ENCODE peak calls at places on chromosomes 3 and 15, in eight cellular contexts. G is stomach, E is lower lobe of right lung, B is neural progenitor cell, A is transverse colon, H is adrenal gland, J is cardiac muscle cell, X is AG09309. S is an unnamed sample.

GRCh38 chr3:128040660-128041059 is 11.6 kb upstream of the SEC61A1 start:
- DNase-seq in G (no peak), E (no peak), B (no peak), A (no peak), H (no peak), J (no peak), X (no peak), S (no peak)

GRCh38 chr3:185784317-185784716 is 40.5 kb downstream of the IGF2BP2 start:
- DNase-seq in G (no peak), E (no peak), B (no peak), A (no peak), H (no peak), J (no peak), X (no peak), S (no peak)

GRCh38 chr3:9957214-9957613 is 5.0 kb upstream of the PRRT3 start:
- DNase-seq in G (no peak), E (no peak), B (no peak), A (no peak), H (no peak), J (no peak), X (no peak), S (no peak)

GRCh38 chr15:92527197-92527596 is 128.4 kb downstream of the FAM174B start:
- DNase-seq in G (peak; percentile 77), E (no peak), B (no peak), A (peak; percentile 9), H (no peak), J (peak; percentile 22), X (no peak), S (no peak)

GRCh38 chr3:159838936-159839335 is 149.7 kb upstream of the IL12A start:
- DNase-seq in G (no peak), E (no peak), B (no peak), A (no peak), H (no peak), J (no peak), X (no peak), S (no peak)

GRCh38 chr3:147311716-147312115 is 94.6 kb downstream of the ZIC4 start:
- DNase-seq in G (no peak), E (no peak), B (no peak), A (no peak), H (no peak), J (no peak), X (no peak), S (no peak)

GRCh38 chr3:123388050-123388449 is 60.8 kb downstream of the ADCY5 start:
- DNase-seq in G (no peak), E (no peak), B (no peak), A (no peak), H (no peak), J (no peak), X (no peak), S (no peak)

GRCh38 chr15:43792761-43793493 is 807 bp downstream of the SERF2 start:
- DNase-seq in G (no peak), E (peak; percentile 67), B (peak; percentile 33), A (peak; percentile 62), H (peak; percentile 50), J (peak; percentile 47), X (no peak), S (no peak)

DNA sequence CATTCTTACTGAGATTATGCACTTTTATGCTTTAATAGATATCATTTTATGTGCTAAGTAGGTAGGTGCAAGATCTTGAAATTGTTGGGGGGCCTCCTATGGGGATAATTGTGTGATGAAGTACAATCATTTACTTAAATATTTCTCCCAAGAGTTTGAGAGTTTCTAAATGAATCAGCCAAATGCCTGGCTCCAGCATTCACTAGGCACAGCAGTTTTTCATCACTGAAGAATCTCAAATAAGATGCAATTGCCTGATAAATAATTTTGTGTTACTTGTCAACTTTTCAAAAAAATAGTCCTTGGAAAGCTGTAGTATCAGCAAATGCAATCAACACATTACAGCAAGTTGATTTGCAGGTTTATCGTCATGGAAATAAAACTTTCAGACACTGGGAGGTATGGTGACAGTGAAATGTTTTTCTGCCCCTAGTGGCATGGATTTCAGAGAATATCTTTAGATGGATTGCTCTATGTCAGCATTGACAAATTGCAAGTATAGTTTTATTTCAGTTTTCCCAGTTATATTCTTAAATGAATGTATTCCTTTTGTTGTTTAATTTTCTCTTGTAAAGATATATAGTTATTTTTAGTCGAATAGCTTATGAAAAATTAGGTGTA is 167.1 kb downstream of the NEK11 start:
- DNase-seq in G (no peak), E (no peak), B (no peak), A (no peak), H (no peak), J (no peak), X (no peak), S (no peak)
- TF ChIP-seq CTCF in G (no peak), E (no peak), B (peak; percentile 22), A (no peak), H (peak; percentile 32), J (no peak), X (no peak), S (no peak)

GRCh38 chr3:20039765-20040475 is at the start of gene KAT2B:
- DNase-seq in G (peak; percentile 73), E (peak; percentile 88), B (peak; percentile 92), A (peak; percentile 85), H (peak; percentile 86), J (peak; percentile 70), X (no peak), S (peak; percentile 80)

GRCh38 chr3:20039082-20039764 is 1.0 kb upstream of the KAT2B start:
- DNase-seq in G (no peak), E (no peak), B (peak; percentile 35), A (no peak), H (no peak), J (no peak), X (no peak), S (no peak)

GRCh38 chr3:20042331-20042730 is 2.1 kb downstream of the KAT2B start:
- DNase-seq in G (no peak), E (no peak), B (no peak), A (no peak), H (no peak), J (no peak), X (no peak), S (no peak)

GRCh38 chr3:20041197-20041780 is 1.0 kb downstream of the KAT2B start:
- DNase-seq in G (peak; percentile 87), E (peak; percentile 92), B (peak; percentile 77), A (peak; percentile 91), H (peak; percentile 85), J (peak; percentile 72), X (no peak), S (peak; percentile 42)

GRCh38 chr3:20040476-20041196 is 390 bp downstream of the KAT2B start:
- DNase-seq in G (peak; percentile 75), E (peak; percentile 87), B (peak; percentile 94), A (peak; percentile 85), H (peak; percentile 83), J (peak; percentile 79), X (no peak), S (peak; percentile 61)
- TF ChIP-seq CTCF in G (no peak), E (no peak), B (no peak), A (no peak), H (no peak), J (peak; percentile 24), X (no peak), S (no peak)

GRCh38 chr3:120177151-120177550 is 82.9 kb upstream of the GSK3B start:
- DNase-seq in G (no peak), E (peak; percentile 60), B (no peak), A (no peak), H (peak; percentile 52), J (peak; percentile 93), X (no peak), S (peak; percentile 43)
- TF ChIP-seq CTCF in G (no peak), E (no peak), B (no peak), A (no peak), H (no peak), J (peak; percentile 16), X (peak; percentile 18), S (no peak)

DNA sequence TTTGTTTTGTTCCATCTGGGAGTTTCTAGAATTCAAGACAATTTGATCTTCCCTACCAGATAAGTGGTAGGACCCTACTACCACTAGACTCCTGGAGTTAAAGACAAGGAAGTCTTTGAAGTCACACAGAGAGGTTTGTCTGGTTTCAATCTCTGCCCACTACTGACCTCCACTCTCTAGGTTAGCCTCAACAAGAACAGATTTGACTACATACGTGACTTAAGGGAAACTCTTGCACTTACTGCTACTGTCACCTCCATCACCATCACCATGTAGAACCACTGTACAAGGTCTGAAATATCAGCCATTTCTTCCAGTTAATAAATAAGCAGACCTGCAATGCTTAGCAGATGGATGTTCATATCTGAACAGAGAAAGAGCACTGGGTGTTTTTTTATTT is 148.3 kb upstream of the ARHGEF26 start:
- DNase-seq in G (no peak), E (no peak), B (no peak), A (no peak), H (no peak), J (no peak), X (no peak), S (no peak)
- TF ChIP-seq CTCF in G (no peak), E (no peak), B (no peak), A (no peak), H (no peak), J (no peak), X (no peak), S (no peak)

DNA sequence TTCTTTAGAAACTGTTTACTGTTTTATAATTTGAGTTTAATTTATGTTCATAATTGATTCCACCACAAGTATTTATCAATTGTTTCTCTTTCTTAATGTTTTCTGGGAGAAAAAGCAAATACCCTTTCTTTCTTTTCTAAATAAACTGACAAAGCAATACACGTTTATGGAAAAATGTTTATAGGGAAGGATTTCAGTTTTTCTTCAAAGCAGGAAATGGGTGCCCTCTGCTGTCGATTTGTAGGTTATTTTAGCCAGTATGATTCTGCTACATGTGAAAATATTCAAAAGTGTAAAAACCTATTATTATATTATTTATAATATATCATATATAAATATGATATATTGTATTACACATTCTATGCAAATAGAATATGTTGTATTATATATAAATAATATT is 921.0 kb upstream of the ROBO1 start:
- DNase-seq in G (no peak), E (no peak), B (peak; percentile 14), A (no peak), H (no peak), J (peak; percentile 49), X (no peak), S (no peak)
- TF ChIP-seq CTCF in G (no peak), E (no peak), B (peak; percentile 59), A (peak; percentile 28), H (peak; percentile 14), J (peak; percentile 33), X (no peak), S (peak; percentile 28)

DNA sequence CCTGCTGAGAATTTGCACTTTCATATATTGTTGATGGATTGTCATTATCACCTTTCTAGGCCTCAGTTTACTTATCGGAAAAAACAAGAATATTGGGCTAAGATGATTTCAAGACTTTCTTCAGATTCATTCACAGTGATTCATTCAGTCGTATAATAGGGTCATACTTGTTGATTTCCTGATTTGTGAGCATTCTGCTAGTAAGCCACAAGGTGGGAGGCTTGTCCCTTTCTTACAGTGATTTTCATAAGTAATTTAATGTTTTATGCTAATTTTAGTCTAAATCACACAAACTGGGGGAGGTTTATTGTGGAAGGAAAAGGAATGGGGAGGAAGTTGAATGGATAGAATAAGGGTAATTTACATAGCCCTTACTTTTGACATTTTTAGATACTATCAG is 126.8 kb upstream of the GOLGA6L4 start:
- DNase-seq in G (no peak), E (no peak), B (no peak), A (no peak), H (no peak), J (peak; percentile 34), X (no peak), S (no peak)
- TF ChIP-seq CTCF in G (no peak), E (no peak), B (peak; percentile 25), A (no peak), H (no peak), J (peak; percentile 15), X (peak; percentile 9), S (no peak)